ENCODE peak calls at places on chromosomes 1 and 21, in six cellular contexts. One of them, this sample, is unnamed.
A peak's percentile ranks its signal among the peaks of the same experiment; 100 is the strongest.

GRCh38 chr1:51488372-51489050 is 30.6 kb downstream of the EPS15 start:
- DNase-seq in CD8-positive, alpha-beta T cell: no peak
- DNase-seq in cardiac muscle cell: peak; percentile 34
- DNase-seq in OCI-LY7: peak; percentile 27
- DNase-seq in neural progenitor cell: no peak
- DNase-seq in mammary epithelial cell: peak; percentile 9
- DNase-seq in this sample: no peak

GRCh38 chr21:9763306-9763705 is 758.1 kb upstream of the TPTE start:
- DNase-seq in mammary epithelial cell: no peak
- DNase-seq in neural progenitor cell: no peak
- DNase-seq in cardiac muscle cell: no peak
- DNase-seq in CD8-positive, alpha-beta T cell: no peak
- DNase-seq in OCI-LY7: no peak
- DNase-seq in this sample: no peak

GRCh38 chr1:1100296-1100695 is 15.6 kb downstream of the C1orf159 start:
- DNase-seq in OCI-LY7: no peak
- DNase-seq in neural progenitor cell: no peak
- DNase-seq in CD8-positive, alpha-beta T cell: no peak
- DNase-seq in mammary epithelial cell: no peak
- DNase-seq in cardiac muscle cell: no peak
- DNase-seq in this sample: no peak

GRCh38 chr1:205582471-205583291 is 49.1 kb downstream of the ELK4 start:
- DNase-seq in OCI-LY7: peak; percentile 38
- DNase-seq in cardiac muscle cell: no peak
- DNase-seq in neural progenitor cell: no peak
- DNase-seq in CD8-positive, alpha-beta T cell: no peak
- DNase-seq in mammary epithelial cell: no peak
- DNase-seq in this sample: no peak

GRCh38 chr1:234478152-234478480 is 863 bp downstream of the TARBP1 start:
- DNase-seq in cardiac muscle cell: peak; percentile 52
- DNase-seq in OCI-LY7: peak; percentile 87
- DNase-seq in neural progenitor cell: peak; percentile 78
- DNase-seq in mammary epithelial cell: peak; percentile 54
- DNase-seq in CD8-positive, alpha-beta T cell: peak; percentile 68
- DNase-seq in this sample: no peak

GRCh38 chr1:7624791-7625355 is 146.2 kb upstream of the VAMP3 start:
- DNase-seq in CD8-positive, alpha-beta T cell: no peak
- DNase-seq in OCI-LY7: no peak
- DNase-seq in neural progenitor cell: no peak
- DNase-seq in mammary epithelial cell: no peak
- DNase-seq in cardiac muscle cell: no peak
- DNase-seq in this sample: no peak

GRCh38 chr21:41217656-41218380 is 49.9 kb downstream of the BACE2 start:
- DNase-seq in neural progenitor cell: peak; percentile 32
- DNase-seq in mammary epithelial cell: peak; percentile 67
- DNase-seq in OCI-LY7: no peak
- DNase-seq in CD8-positive, alpha-beta T cell: no peak
- DNase-seq in cardiac muscle cell: peak; percentile 90
- DNase-seq in this sample: peak; percentile 64

GRCh38 chr1:19606817-19607706 is 37.0 kb upstream of the NBL1 start:
- DNase-seq in OCI-LY7: no peak
- DNase-seq in cardiac muscle cell: no peak
- DNase-seq in CD8-positive, alpha-beta T cell: peak; percentile 13
- DNase-seq in mammary epithelial cell: no peak
- DNase-seq in neural progenitor cell: no peak
- DNase-seq in this sample: no peak

GRCh38 chr1:201019321-201019977 is 4.1 kb downstream of the KIF21B start:
- DNase-seq in CD8-positive, alpha-beta T cell: peak; percentile 85
- DNase-seq in cardiac muscle cell: peak; percentile 81
- DNase-seq in mammary epithelial cell: peak; percentile 25
- DNase-seq in neural progenitor cell: no peak
- DNase-seq in OCI-LY7: peak; percentile 89
- DNase-seq in this sample: peak; percentile 42

GRCh38 chr1:231699769-231700168 is 73.2 kb downstream of the DISC1 start:
- DNase-seq in OCI-LY7: no peak
- DNase-seq in neural progenitor cell: no peak
- DNase-seq in cardiac muscle cell: peak; percentile 12
- DNase-seq in mammary epithelial cell: no peak
- DNase-seq in CD8-positive, alpha-beta T cell: no peak
- DNase-seq in this sample: no peak

GRCh38 chr1:94590203-94591137 is 48.9 kb upstream of the F3 start:
- DNase-seq in CD8-positive, alpha-beta T cell: no peak
- DNase-seq in neural progenitor cell: no peak
- DNase-seq in OCI-LY7: no peak
- DNase-seq in cardiac muscle cell: no peak
- DNase-seq in mammary epithelial cell: no peak
- DNase-seq in this sample: no peak

GRCh38 chr1:214660900-214661299 is 57.9 kb downstream of the CENPF start:
- DNase-seq in neural progenitor cell: peak; percentile 19
- DNase-seq in mammary epithelial cell: no peak
- DNase-seq in CD8-positive, alpha-beta T cell: no peak
- DNase-seq in OCI-LY7: no peak
- DNase-seq in cardiac muscle cell: peak; percentile 81
- DNase-seq in this sample: no peak

GRCh38 chr1:234661249-234661928 is 51.4 kb upstream of the IRF2BP2 start:
- DNase-seq in CD8-positive, alpha-beta T cell: no peak
- DNase-seq in neural progenitor cell: no peak
- DNase-seq in cardiac muscle cell: no peak
- DNase-seq in mammary epithelial cell: no peak
- DNase-seq in OCI-LY7: no peak
- DNase-seq in this sample: no peak

GRCh38 chr1:40984066-40984465 is 4.6 kb downstream of the CTPS1 start:
- DNase-seq in cardiac muscle cell: peak; percentile 36
- DNase-seq in CD8-positive, alpha-beta T cell: no peak
- DNase-seq in mammary epithelial cell: peak; percentile 26
- DNase-seq in OCI-LY7: no peak
- DNase-seq in neural progenitor cell: no peak
- DNase-seq in this sample: no peak

GRCh38 chr1:112507896-112508241 is 896 bp upstream of the WNT2B start:
- DNase-seq in neural progenitor cell: peak; percentile 62
- DNase-seq in cardiac muscle cell: no peak
- DNase-seq in OCI-LY7: peak; percentile 28
- DNase-seq in mammary epithelial cell: no peak
- DNase-seq in CD8-positive, alpha-beta T cell: no peak
- DNase-seq in this sample: no peak

GRCh38 chr1:119805247-119805646 is 6.0 kb downstream of the REG4 start:
- DNase-seq in mammary epithelial cell: no peak
- DNase-seq in OCI-LY7: no peak
- DNase-seq in neural progenitor cell: no peak
- DNase-seq in CD8-positive, alpha-beta T cell: no peak
- DNase-seq in cardiac muscle cell: no peak
- DNase-seq in this sample: no peak

GRCh38 chr1:8239039-8239305 is 78.9 kb upstream of the SLC45A1 start:
- DNase-seq in neural progenitor cell: no peak
- DNase-seq in mammary epithelial cell: peak; percentile 58
- DNase-seq in cardiac muscle cell: peak; percentile 77
- DNase-seq in OCI-LY7: no peak
- DNase-seq in CD8-positive, alpha-beta T cell: no peak
- DNase-seq in this sample: peak; percentile 20

GRCh38 chr1:94799201-94799600 is 21.0 kb upstream of the SLC44A3 start:
- DNase-seq in mammary epithelial cell: peak; percentile 64
- DNase-seq in OCI-LY7: no peak
- DNase-seq in cardiac muscle cell: no peak
- DNase-seq in CD8-positive, alpha-beta T cell: no peak
- DNase-seq in neural progenitor cell: no peak
- DNase-seq in this sample: no peak

GRCh38 chr1:90104941-90105593 is 110.2 kb downstream of the ZNF326 start:
- DNase-seq in mammary epithelial cell: no peak
- DNase-seq in cardiac muscle cell: no peak
- DNase-seq in CD8-positive, alpha-beta T cell: no peak
- DNase-seq in neural progenitor cell: peak; percentile 45
- DNase-seq in OCI-LY7: no peak
- DNase-seq in this sample: no peak

GRCh38 chr1:92901699-92902405 is 59.4 kb downstream of the DIPK1A start:
- DNase-seq in cardiac muscle cell: no peak
- DNase-seq in mammary epithelial cell: no peak
- DNase-seq in OCI-LY7: no peak
- DNase-seq in neural progenitor cell: no peak
- DNase-seq in CD8-positive, alpha-beta T cell: no peak
- DNase-seq in this sample: no peak

GRCh38 chr1:53616511-53616910 is 122.5 kb downstream of the GLIS1 start:
- DNase-seq in OCI-LY7: no peak
- DNase-seq in mammary epithelial cell: no peak
- DNase-seq in cardiac muscle cell: no peak
- DNase-seq in CD8-positive, alpha-beta T cell: no peak
- DNase-seq in neural progenitor cell: no peak
- DNase-seq in this sample: no peak

GRCh38 chr1:185426761-185427698 is 110.0 kb upstream of the IVNS1ABP start:
- DNase-seq in neural progenitor cell: no peak
- DNase-seq in cardiac muscle cell: peak; percentile 52
- DNase-seq in OCI-LY7: no peak
- DNase-seq in CD8-positive, alpha-beta T cell: no peak
- DNase-seq in mammary epithelial cell: no peak
- DNase-seq in this sample: peak; percentile 25

GRCh38 chr21:39397651-39398385 is 47.8 kb downstream of the LCA5L start:
- DNase-seq in OCI-LY7: no peak
- DNase-seq in neural progenitor cell: no peak
- DNase-seq in CD8-positive, alpha-beta T cell: no peak
- DNase-seq in cardiac muscle cell: no peak
- DNase-seq in mammary epithelial cell: peak; percentile 25
- DNase-seq in this sample: no peak

GRCh38 chr1:67883069-67883468 is 49.8 kb upstream of the GNG12 start:
- DNase-seq in cardiac muscle cell: peak; percentile 56
- DNase-seq in mammary epithelial cell: peak; percentile 86
- DNase-seq in CD8-positive, alpha-beta T cell: no peak
- DNase-seq in neural progenitor cell: no peak
- DNase-seq in OCI-LY7: no peak
- DNase-seq in this sample: no peak

GRCh38 chr1:46396429-46397398 is 2.6 kb downstream of the FAAH start:
- DNase-seq in neural progenitor cell: no peak
- DNase-seq in cardiac muscle cell: peak; percentile 50
- DNase-seq in mammary epithelial cell: no peak
- DNase-seq in CD8-positive, alpha-beta T cell: no peak
- DNase-seq in OCI-LY7: no peak
- DNase-seq in this sample: no peak

GRCh38 chr1:183069562-183070216 is 46.5 kb downstream of the LAMC1 start:
- DNase-seq in OCI-LY7: no peak
- DNase-seq in CD8-positive, alpha-beta T cell: no peak
- DNase-seq in cardiac muscle cell: no peak
- DNase-seq in neural progenitor cell: no peak
- DNase-seq in mammary epithelial cell: peak; percentile 73
- DNase-seq in this sample: no peak

GRCh38 chr1:156815307-156815826 is 1.3 kb downstream of the SH2D2A start:
- DNase-seq in mammary epithelial cell: peak; percentile 20
- DNase-seq in neural progenitor cell: peak; percentile 29
- DNase-seq in OCI-LY7: no peak
- DNase-seq in CD8-positive, alpha-beta T cell: no peak
- DNase-seq in cardiac muscle cell: peak; percentile 83
- DNase-seq in this sample: peak; percentile 72

GRCh38 chr1:156813750-156814570 is 2.7 kb downstream of the SH2D2A start:
- DNase-seq in cardiac muscle cell: peak; percentile 65
- DNase-seq in OCI-LY7: peak; percentile 61
- DNase-seq in CD8-positive, alpha-beta T cell: peak; percentile 47
- DNase-seq in neural progenitor cell: peak; percentile 73
- DNase-seq in mammary epithelial cell: no peak
- DNase-seq in this sample: peak; percentile 67

GRCh38 chr1:156816561-156817328 is at the start of gene SH2D2A:
- DNase-seq in cardiac muscle cell: peak; percentile 83
- DNase-seq in CD8-positive, alpha-beta T cell: peak; percentile 92
- DNase-seq in mammary epithelial cell: peak; percentile 77
- DNase-seq in OCI-LY7: peak; percentile 84
- DNase-seq in neural progenitor cell: no peak
- DNase-seq in this sample: no peak

GRCh38 chr1:156814571-156815260 is 1.9 kb downstream of the SH2D2A start:
- DNase-seq in OCI-LY7: no peak
- DNase-seq in neural progenitor cell: no peak
- DNase-seq in CD8-positive, alpha-beta T cell: no peak
- DNase-seq in mammary epithelial cell: no peak
- DNase-seq in cardiac muscle cell: no peak
- DNase-seq in this sample: no peak

GRCh38 chr1:156815851-156816536 is 654 bp downstream of the SH2D2A start:
- DNase-seq in CD8-positive, alpha-beta T cell: no peak
- DNase-seq in OCI-LY7: no peak
- DNase-seq in neural progenitor cell: no peak
- DNase-seq in mammary epithelial cell: no peak
- DNase-seq in cardiac muscle cell: no peak
- DNase-seq in this sample: no peak
- H3K27ac ChIP-seq in CD8-positive, alpha-beta T cell: peak overlapping the region; percentile 91
- H3K27ac ChIP-seq in OCI-LY7: no peak overlapping the region
- H3K27ac ChIP-seq in neural progenitor cell: no peak overlapping the region
- H3K27ac ChIP-seq in mammary epithelial cell: no peak overlapping the region
- H3K27ac ChIP-seq in cardiac muscle cell: no peak overlapping the region
- H3K27ac ChIP-seq in this sample: peak overlapping the region; percentile 81

GRCh38 chr1:175073054-175073453 is 5.4 kb downstream of the TNN start:
- DNase-seq in CD8-positive, alpha-beta T cell: no peak
- DNase-seq in neural progenitor cell: no peak
- DNase-seq in OCI-LY7: no peak
- DNase-seq in mammary epithelial cell: no peak
- DNase-seq in cardiac muscle cell: peak; percentile 28
- DNase-seq in this sample: no peak
- H3K27ac ChIP-seq in CD8-positive, alpha-beta T cell: no peak overlapping the region
- H3K27ac ChIP-seq in neural progenitor cell: no peak overlapping the region
- H3K27ac ChIP-seq in OCI-LY7: no peak overlapping the region
- H3K27ac ChIP-seq in mammary epithelial cell: no peak overlapping the region
- H3K27ac ChIP-seq in cardiac muscle cell: no peak overlapping the region
- H3K27ac ChIP-seq in this sample: peak overlapping the region; percentile 69

GRCh38 chr1:55214214-55214902 is 806 bp downstream of the USP24 start:
- DNase-seq in mammary epithelial cell: peak; percentile 12
- DNase-seq in neural progenitor cell: peak; percentile 80
- DNase-seq in CD8-positive, alpha-beta T cell: peak; percentile 20
- DNase-seq in cardiac muscle cell: peak; percentile 32
- DNase-seq in OCI-LY7: peak; percentile 51
- DNase-seq in this sample: peak; percentile 55
- H3K27ac ChIP-seq in mammary epithelial cell: peak overlapping the region; percentile 75
- H3K27ac ChIP-seq in neural progenitor cell: peak overlapping the region; percentile 95
- H3K27ac ChIP-seq in CD8-positive, alpha-beta T cell: peak overlapping the region; percentile 81
- H3K27ac ChIP-seq in cardiac muscle cell: peak overlapping the region; percentile 98
- H3K27ac ChIP-seq in OCI-LY7: peak overlapping the region; percentile 68
- H3K27ac ChIP-seq in this sample: peak overlapping the region; percentile 99

GRCh38 chr1:87130437-87130836 is 198.2 kb upstream of the LMO4 start:
- DNase-seq in mammary epithelial cell: no peak
- DNase-seq in cardiac muscle cell: no peak
- DNase-seq in CD8-positive, alpha-beta T cell: no peak
- DNase-seq in OCI-LY7: no peak
- DNase-seq in neural progenitor cell: no peak
- DNase-seq in this sample: no peak
- H3K27ac ChIP-seq in mammary epithelial cell: no peak overlapping the region
- H3K27ac ChIP-seq in cardiac muscle cell: no peak overlapping the region
- H3K27ac ChIP-seq in CD8-positive, alpha-beta T cell: no peak overlapping the region
- H3K27ac ChIP-seq in OCI-LY7: no peak overlapping the region
- H3K27ac ChIP-seq in neural progenitor cell: no peak overlapping the region
- H3K27ac ChIP-seq in this sample: peak overlapping the region; percentile 72